ENCODE peak calls at places on chromosomes 6 and 20, in eight cellular contexts. J is cardiac muscle cell, A is lung, S is tibial artery, Q is keratinocyte, Y is RWPE2, V is upper lobe of right lung, K is tibial nerve. Z is an unnamed sample. For H3K27me3, the result is how much of the 10 kb centered on the place peaks cover.

GRCh38 chr6:44043479-44044153 is 83.6 kb downstream of the MRPL14 start:
- DNase-seq in J (no peak), A (no peak), S (no peak), Q (no peak), Y (no peak), V (no peak), K (no peak), Z (no peak)

GRCh38 chr6:40877362-40877761 is 161.7 kb downstream of the UNC5CL start:
- DNase-seq in J (no peak), A (no peak), S (no peak), Q (peak), Y (no peak), V (no peak), K (no peak), Z (peak)

GRCh38 chr6:43846556-43846955 is 76.5 kb downstream of the VEGFA start:
- DNase-seq in J (no peak), A (no peak), S (no peak), Q (no peak), Y (no peak), V (no peak), K (no peak), Z (no peak)

GRCh38 chr6:17280552-17281090 is 540 bp upstream of the RBM24 start:
- DNase-seq in J (peak), A (peak), S (peak), Q (no peak), Y (no peak), V (peak), K (no peak), Z (no peak)

GRCh38 chr6:1461207-1461606 is 71.8 kb downstream of the FOXF2 start:
- DNase-seq in J (no peak), A (no peak), S (no peak), Q (peak), Y (no peak), V (no peak), K (no peak), Z (peak)

GRCh38 chr20:23125625-23126191 is 39.6 kb upstream of the CD93 start:
- DNase-seq in J (no peak), A (peak), S (peak), Q (no peak), Y (peak), V (peak), K (no peak), Z (no peak)

GRCh38 chr20:16407251-16408067 is 165.8 kb downstream of the KIF16B start:
- DNase-seq in J (no peak), A (no peak), S (no peak), Q (no peak), Y (no peak), V (no peak), K (no peak), Z (no peak)

GRCh38 chr20:23391707-23392310 is 29.5 kb downstream of the NAPB start:
- DNase-seq in J (no peak), A (no peak), S (no peak), Q (no peak), Y (no peak), V (no peak), K (no peak), Z (no peak)

GRCh38 chr20:33014336-33015113 is 7.0 kb downstream of the BPIFB2 start:
- DNase-seq in J (no peak), A (no peak), S (no peak), Q (no peak), Y (no peak), V (no peak), K (no peak), Z (no peak)

GRCh38 chr6:491233-491632 is 99.7 kb downstream of the IRF4 start:
- DNase-seq in J (no peak), A (no peak), S (no peak), Q (no peak), Y (no peak), V (no peak), K (no peak), Z (no peak)

DNA sequence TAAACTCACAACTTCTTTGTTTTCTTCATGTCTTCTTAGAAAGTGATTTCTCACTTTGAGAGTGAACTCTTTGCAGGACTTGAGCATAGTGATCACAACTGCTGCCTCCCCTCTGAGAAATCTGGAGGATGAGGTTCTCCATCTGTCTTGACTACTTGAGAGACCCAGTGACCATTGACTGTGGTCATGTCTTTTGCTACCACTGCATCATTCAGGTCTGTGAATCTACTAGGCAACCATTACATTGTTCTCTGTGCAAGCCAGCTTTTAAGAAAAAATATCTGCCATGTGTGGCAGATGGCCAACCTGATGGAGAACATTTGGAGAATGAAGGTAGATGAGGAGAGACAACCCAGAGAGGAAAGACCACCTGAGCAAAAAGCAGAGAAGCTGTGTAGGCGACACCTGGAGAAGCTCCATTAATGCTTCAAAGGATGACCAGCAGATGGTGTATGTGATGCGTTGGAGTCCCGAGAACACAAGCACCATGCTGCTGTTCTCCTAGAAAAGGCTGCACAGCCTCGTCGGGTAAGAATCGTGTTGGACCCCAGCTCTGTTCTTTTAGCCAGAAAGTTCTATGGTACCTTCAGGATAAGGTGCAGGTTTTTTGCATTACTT is 25.1 kb upstream of the TRIM26 start:
- DNase-seq in J (no peak), A (no peak), S (no peak), Q (no peak), Y (no peak), V (no peak), K (no peak), Z (peak)
- TF ChIP-seq CTCF in J (peak), A (no peak), S (no peak), Q (peak), Y (peak), V (peak), K (no peak), Z (peak)

DNA sequence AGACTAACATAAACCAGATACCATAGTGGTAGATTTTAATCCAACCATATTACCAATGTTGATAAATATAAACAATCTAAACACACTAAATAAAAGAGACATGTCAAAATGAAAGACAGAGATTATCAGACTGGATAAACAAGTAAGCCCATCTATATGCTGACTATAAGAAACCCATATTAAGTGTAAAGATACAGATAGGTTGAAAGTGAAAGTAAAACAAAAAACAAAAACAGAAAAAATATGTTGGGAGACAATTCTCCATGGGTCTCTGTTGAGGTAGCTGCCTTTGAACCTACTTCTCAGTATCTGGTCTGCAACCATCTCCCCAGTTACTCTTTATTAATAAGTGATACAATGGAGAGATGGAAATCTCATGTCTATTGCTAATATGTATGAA is 21.2 kb downstream of the REV3L start:
- DNase-seq in J (no peak), A (no peak), S (no peak), Q (no peak), Y (no peak), V (no peak), K (no peak), Z (no peak)
- H3K4me3 ChIP-seq in J (no peak), A (no peak), S (no peak), Q (peak), Y (no peak), V (no peak), K (no peak), Z (no peak)

DNA sequence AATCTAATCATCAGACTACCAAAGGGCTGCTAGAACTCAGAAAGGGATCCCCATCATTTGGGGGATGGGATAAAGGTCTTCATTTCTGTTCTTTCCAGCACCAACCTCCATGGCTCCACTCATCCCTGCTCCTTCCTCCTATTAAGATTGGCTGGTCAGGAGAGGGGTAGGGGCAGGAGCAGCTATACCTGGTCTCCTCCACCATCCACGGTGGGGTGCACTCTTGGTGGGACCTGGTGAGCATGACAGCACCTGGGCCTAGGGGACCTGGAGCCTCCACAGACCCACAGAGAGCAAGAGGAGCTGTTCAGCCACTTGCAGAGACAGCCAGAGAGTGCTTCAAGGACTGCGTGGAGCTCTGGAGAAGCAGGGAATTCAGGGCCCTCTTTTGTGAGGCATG is 6.1 kb upstream of the ULBP2 start:
- DNase-seq in J (no peak), A (no peak), S (no peak), Q (no peak), Y (no peak), V (no peak), K (no peak), Z (no peak)
- H3K27me3 ChIP-seq in J (half or more), A (under half), S (under half), Q (under half), Y (under half), V (half or more), K (under half), Z (under half)

DNA sequence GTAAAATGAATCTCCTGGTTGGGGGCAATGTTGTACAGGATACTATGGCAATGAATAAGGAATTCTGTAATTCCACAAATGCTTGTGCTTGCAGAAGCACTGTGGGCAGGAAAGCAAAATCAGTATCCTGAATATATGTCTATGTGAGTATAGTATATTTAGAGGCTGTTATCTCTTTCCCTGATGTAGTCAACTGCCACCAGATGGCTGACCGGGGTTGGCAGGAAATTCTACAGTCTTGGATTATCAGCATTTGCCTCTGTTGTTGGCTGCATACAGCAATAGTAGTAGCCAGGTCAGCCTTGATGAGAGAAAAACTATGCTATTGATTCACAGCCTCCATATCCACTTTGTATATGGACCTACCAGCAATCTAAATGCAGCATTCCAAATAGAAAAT is 425.1 kb upstream of the JAG1 start:
- DNase-seq in J (no peak), A (no peak), S (no peak), Q (no peak), Y (no peak), V (no peak), K (no peak), Z (no peak)
- TF ChIP-seq CTCF in J (no peak), A (no peak), S (no peak), Q (peak), Y (peak), V (no peak), K (no peak), Z (peak)

GRCh38 chr20:34312544-34313217 is 9.5 kb upstream of the AHCY start:
- DNase-seq in J (peak), A (peak), S (peak), Q (no peak), Y (peak), V (peak), K (peak), Z (peak)
- H3K4me3 ChIP-seq in J (no peak), A (no peak), S (no peak), Q (no peak), Y (no peak), V (no peak), K (no peak), Z (no peak)

DNA sequence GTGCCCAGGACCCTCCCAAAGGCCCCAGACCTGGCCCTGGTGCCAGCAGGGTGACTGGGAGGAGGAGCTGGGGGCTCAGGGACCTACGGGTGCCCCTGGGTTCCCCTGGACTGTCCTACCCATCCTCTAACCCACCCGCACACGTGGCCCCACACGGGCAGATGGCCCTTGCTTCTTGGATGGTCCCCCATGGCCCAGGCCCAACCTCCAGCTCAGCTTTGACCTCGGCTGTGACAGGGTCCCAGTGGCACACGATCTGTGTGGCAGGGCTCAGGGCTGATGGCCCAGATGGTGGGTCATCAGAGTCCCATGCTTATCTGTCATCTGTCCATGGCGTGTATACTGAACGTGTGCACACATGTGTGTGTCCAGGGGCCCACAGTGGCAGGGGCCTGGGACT is 4.0 kb downstream of the NTSR1 start:
- DNase-seq in J (no peak), A (no peak), S (no peak), Q (no peak), Y (no peak), V (no peak), K (no peak), Z (no peak)
- H3K27me3 ChIP-seq in J (half or more), A (under half), S (under half), Q (half or more), Y (under half), V (half or more), K (under half), Z (half or more)

DNA sequence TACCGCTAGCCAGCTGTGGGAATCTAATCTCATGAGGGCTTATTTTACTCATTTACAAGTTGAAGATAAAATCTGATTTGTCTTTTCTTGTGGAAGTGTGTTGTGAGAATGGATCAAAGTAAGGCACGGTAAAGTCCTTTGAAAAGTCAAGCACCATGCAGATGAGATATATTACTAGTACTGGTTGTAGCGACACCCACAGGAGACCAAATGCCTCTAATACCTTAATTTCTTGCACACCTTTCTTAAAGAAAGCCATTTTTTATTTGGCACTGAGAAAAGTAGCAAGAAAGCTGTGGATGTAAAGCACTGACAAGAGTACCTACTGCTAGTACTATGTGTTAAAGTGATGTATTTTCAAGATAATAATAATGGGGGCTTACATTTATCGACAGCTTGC is 191.0 kb upstream of the MMS22L start:
- DNase-seq in J (no peak), A (no peak), S (no peak), Q (no peak), Y (no peak), V (no peak), K (no peak), Z (no peak)
- TF ChIP-seq CTCF in J (no peak), A (no peak), S (no peak), Q (no peak), Y (no peak), V (no peak), K (no peak), Z (no peak)

Z was measured in bronchial epithelial cell.